ENCODE peak calls at places on chromosomes 16 and 17, in four cellular contexts. One of them, this sample, is unnamed. For H3K36me3 and H3K4me1, the result is how much of the 10 kb centered on the place peaks cover.

GRCh38 chr17:41464682-41465081 is 2.5 kb downstream of the KRT32 start:
- DNase-seq in colonic mucosa: no peak
- DNase-seq in kidney: no peak
- DNase-seq in stomach: peak
- DNase-seq in this sample: no peak

GRCh38 chr17:48552453-48553189 is 7.7 kb upstream of the HOXB2 start:
- DNase-seq in colonic mucosa: no peak
- DNase-seq in stomach: no peak
- DNase-seq in kidney: no peak
- DNase-seq in this sample: no peak

GRCh38 chr17:62780273-62780672 is 27.8 kb downstream of the MARCHF10 start:
- DNase-seq in colonic mucosa: no peak
- DNase-seq in stomach: peak
- DNase-seq in kidney: peak
- DNase-seq in this sample: no peak

GRCh38 chr16:84055801-84056634 is 13.4 kb upstream of the SLC38A8 start:
- DNase-seq in colonic mucosa: no peak
- DNase-seq in kidney: peak
- DNase-seq in stomach: no peak
- DNase-seq in this sample: no peak

GRCh38 chr16:2186064-2186463 is 10.3 kb downstream of the CASKIN1 start:
- DNase-seq in kidney: no peak
- DNase-seq in colonic mucosa: no peak
- DNase-seq in stomach: no peak
- DNase-seq in this sample: no peak

GRCh38 chr17:2042355-2042929 is 620 bp downstream of the OVCA2 start:
- DNase-seq in kidney: no peak
- DNase-seq in colonic mucosa: no peak
- DNase-seq in stomach: no peak
- DNase-seq in this sample: peak

GRCh38 chr17:40490289-40490853 is 11.1 kb downstream of the TNS4 start:
- DNase-seq in colonic mucosa: peak
- DNase-seq in stomach: no peak
- DNase-seq in kidney: peak
- DNase-seq in this sample: peak

GRCh38 chr17:42677921-42678781 is 1.4 kb upstream of the PLEKHH3 start:
- DNase-seq in stomach: peak
- DNase-seq in kidney: peak
- DNase-seq in colonic mucosa: peak
- DNase-seq in this sample: peak

GRCh38 chr16:1933097-1933661 is 9.8 kb downstream of the MSRB1 start:
- DNase-seq in kidney: no peak
- DNase-seq in stomach: no peak
- DNase-seq in colonic mucosa: no peak
- DNase-seq in this sample: no peak

GRCh38 chr17:36493956-36494355 is 7.5 kb downstream of the ZNHIT3 start:
- DNase-seq in colonic mucosa: no peak
- DNase-seq in stomach: no peak
- DNase-seq in kidney: no peak
- DNase-seq in this sample: no peak

GRCh38 chr16:57028086-57028485 is 38.7 kb downstream of the NLRC5 start:
- DNase-seq in stomach: no peak
- DNase-seq in kidney: no peak
- DNase-seq in colonic mucosa: no peak
- DNase-seq in this sample: no peak

GRCh38 chr16:57995721-57996405 is 4.6 kb downstream of the ZNF319 start:
- DNase-seq in colonic mucosa: no peak
- DNase-seq in kidney: no peak
- DNase-seq in stomach: no peak
- DNase-seq in this sample: no peak

GRCh38 chr17:55814377-55814776 is 63.5 kb downstream of the PCTP start:
- DNase-seq in colonic mucosa: no peak
- DNase-seq in kidney: no peak
- DNase-seq in stomach: no peak
- DNase-seq in this sample: no peak

GRCh38 chr17:48753794-48754499 is 25.4 kb upstream of the HOXB13 start:
- DNase-seq in kidney: no peak
- DNase-seq in colonic mucosa: no peak
- DNase-seq in stomach: no peak
- DNase-seq in this sample: no peak

GRCh38 chr17:58224315-58224714 is 5.3 kb upstream of the MKS1 start:
- DNase-seq in stomach: no peak
- DNase-seq in colonic mucosa: no peak
- DNase-seq in kidney: no peak
- DNase-seq in this sample: no peak

GRCh38 chr17:67994827-67995567 is 1.3 kb downstream of the C17orf58 start:
- DNase-seq in stomach: peak
- DNase-seq in colonic mucosa: peak
- DNase-seq in kidney: no peak
- DNase-seq in this sample: no peak

GRCh38 chr16:85401917-85402766 is 211.0 kb upstream of the GSE1 start:
- DNase-seq in colonic mucosa: peak
- DNase-seq in stomach: no peak
- DNase-seq in kidney: peak
- DNase-seq in this sample: peak

GRCh38 chr17:2018716-2019490 is 6.2 kb downstream of the RTN4RL1 start:
- DNase-seq in colonic mucosa: no peak
- DNase-seq in kidney: no peak
- DNase-seq in stomach: no peak
- DNase-seq in this sample: no peak

GRCh38 chr17:66915204-66915611 is 49.3 kb upstream of the CACNG4 start:
- DNase-seq in kidney: no peak
- DNase-seq in stomach: peak
- DNase-seq in colonic mucosa: peak
- DNase-seq in this sample: peak

GRCh38 chr17:19656336-19656735 is 7.8 kb downstream of the ALDH3A2 start:
- DNase-seq in kidney: no peak
- DNase-seq in stomach: no peak
- DNase-seq in colonic mucosa: no peak
- DNase-seq in this sample: no peak

GRCh38 chr17:68514809-68515208 is 2.6 kb downstream of the PRKAR1A start:
- DNase-seq in stomach: no peak
- DNase-seq in colonic mucosa: no peak
- DNase-seq in kidney: no peak
- DNase-seq in this sample: no peak

GRCh38 chr16:17921357-17921978 is 415.1 kb downstream of the NPIPA8 start:
- DNase-seq in stomach: no peak
- DNase-seq in colonic mucosa: peak
- DNase-seq in kidney: no peak
- DNase-seq in this sample: peak

GRCh38 chr17:36978810-36979584 is 30.2 kb downstream of the AATF start:
- DNase-seq in kidney: no peak
- DNase-seq in colonic mucosa: no peak
- DNase-seq in stomach: no peak
- DNase-seq in this sample: no peak

GRCh38 chr17:72358465-72358864 is 237.6 kb downstream of the SOX9 start:
- DNase-seq in stomach: no peak
- DNase-seq in kidney: no peak
- DNase-seq in colonic mucosa: no peak
- DNase-seq in this sample: no peak

GRCh38 chr16:20799599-20799998 is 6.7 kb downstream of the ERI2 start:
- DNase-seq in stomach: no peak
- DNase-seq in colonic mucosa: no peak
- DNase-seq in kidney: no peak
- DNase-seq in this sample: no peak

GRCh38 chr17:62030264-62030663 is 34.8 kb downstream of the MED13 start:
- DNase-seq in stomach: no peak
- DNase-seq in kidney: no peak
- DNase-seq in colonic mucosa: no peak
- DNase-seq in this sample: no peak

GRCh38 chr17:28901866-28902818 is 737 bp downstream of the DHRS13 start:
- DNase-seq in stomach: peak
- DNase-seq in colonic mucosa: peak
- DNase-seq in kidney: peak
- DNase-seq in this sample: peak

GRCh38 chr17:39753514-39754160 is 15.9 kb downstream of the GRB7 start:
- DNase-seq in kidney: no peak
- DNase-seq in stomach: peak
- DNase-seq in colonic mucosa: peak
- DNase-seq in this sample: peak

GRCh38 chr16:69917739-69918138 is 33.4 kb upstream of the CLEC18A start:
- DNase-seq in colonic mucosa: no peak
- DNase-seq in stomach: no peak
- DNase-seq in kidney: peak
- DNase-seq in this sample: no peak

GRCh38 chr16:75323928-75324327 is 72.5 kb upstream of the BCAR1 start:
- DNase-seq in stomach: no peak
- DNase-seq in kidney: no peak
- DNase-seq in colonic mucosa: no peak
- DNase-seq in this sample: peak

GRCh38 chr16:89639385-89639784 is 18.1 kb downstream of the CHMP1A start:
- DNase-seq in stomach: no peak
- DNase-seq in colonic mucosa: no peak
- DNase-seq in kidney: no peak
- DNase-seq in this sample: no peak

GRCh38 chr17:37079735-37080134 is 131.0 kb downstream of the AATF start:
- DNase-seq in stomach: no peak
- DNase-seq in kidney: no peak
- DNase-seq in colonic mucosa: no peak
- DNase-seq in this sample: no peak

GRCh38 chr17:9072626-9073339 is 51.5 kb downstream of the NTN1 start:
- DNase-seq in colonic mucosa: peak
- DNase-seq in stomach: peak
- DNase-seq in kidney: peak
- DNase-seq in this sample: no peak

GRCh38 chr16:74738134-74738541 is 36.5 kb downstream of the FA2H start:
- DNase-seq in colonic mucosa: peak
- DNase-seq in stomach: peak
- DNase-seq in kidney: peak
- DNase-seq in this sample: no peak

GRCh38 chr16:55078699-55079415 is 148.2 kb downstream of the IRX5 start:
- DNase-seq in colonic mucosa: no peak
- DNase-seq in kidney: no peak
- DNase-seq in stomach: no peak
- DNase-seq in this sample: no peak

GRCh38 chr16:55072976-55073375 is 142.3 kb downstream of the IRX5 start:
- DNase-seq in colonic mucosa: no peak
- DNase-seq in stomach: no peak
- DNase-seq in kidney: no peak
- DNase-seq in this sample: no peak

GRCh38 chr16:55073830-55074229 is 143.2 kb downstream of the IRX5 start:
- DNase-seq in colonic mucosa: no peak
- DNase-seq in stomach: no peak
- DNase-seq in kidney: no peak
- DNase-seq in this sample: no peak

GRCh38 chr16:55078153-55078552 is 147.5 kb downstream of the IRX5 start:
- DNase-seq in kidney: no peak
- DNase-seq in stomach: no peak
- DNase-seq in colonic mucosa: no peak
- DNase-seq in this sample: no peak

DNA sequence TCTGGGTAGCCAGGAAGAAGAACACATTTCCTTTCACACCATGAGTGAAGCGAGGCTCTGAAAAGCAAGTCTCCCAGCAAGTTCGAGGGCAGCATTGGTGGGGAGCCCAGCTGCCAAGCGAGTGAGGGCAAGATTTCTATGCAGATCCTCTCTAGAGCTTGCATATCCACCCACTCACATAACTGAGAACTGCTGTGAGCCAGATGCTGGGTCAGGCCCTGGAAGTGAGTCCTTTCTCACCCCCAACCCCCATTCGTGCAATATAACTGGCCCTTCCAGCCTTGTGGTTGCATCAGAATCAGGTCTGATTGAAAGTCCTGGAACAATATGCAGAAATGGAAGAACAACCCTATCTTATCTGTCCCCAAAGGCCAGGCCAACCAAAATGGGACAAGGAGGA is 146.6 kb downstream of the IRX5 start:
- DNase-seq in kidney: no peak
- DNase-seq in stomach: no peak
- DNase-seq in colonic mucosa: no peak
- DNase-seq in this sample: no peak
- H3K4me3 ChIP-seq in kidney: no peak
- H3K4me3 ChIP-seq in stomach: no peak
- H3K4me3 ChIP-seq in colonic mucosa: no peak
- H3K4me3 ChIP-seq in this sample: no peak

GRCh38 chr16:81923296-81923695 is 88.0 kb downstream of the SDR42E1 start:
- DNase-seq in kidney: no peak
- DNase-seq in colonic mucosa: no peak
- DNase-seq in stomach: no peak
- DNase-seq in this sample: no peak

GRCh38 chr16:81927561-81928185 is 83.6 kb downstream of the SDR42E1 start:
- DNase-seq in kidney: no peak
- DNase-seq in stomach: no peak
- DNase-seq in colonic mucosa: no peak
- DNase-seq in this sample: no peak

GRCh38 chr16:81929841-81930240 is 81.4 kb downstream of the SDR42E1 start:
- DNase-seq in colonic mucosa: no peak
- DNase-seq in kidney: no peak
- DNase-seq in stomach: no peak
- DNase-seq in this sample: no peak

GRCh38 chr16:81928975-81929374 is 82.3 kb downstream of the SDR42E1 start:
- DNase-seq in kidney: no peak
- DNase-seq in stomach: peak
- DNase-seq in colonic mucosa: no peak
- DNase-seq in this sample: no peak

GRCh38 chr16:81926036-81926435 is 85.2 kb downstream of the SDR42E1 start:
- DNase-seq in stomach: no peak
- DNase-seq in kidney: no peak
- DNase-seq in colonic mucosa: no peak
- DNase-seq in this sample: no peak
- H3K36me3 ChIP-seq in stomach: under half
- H3K36me3 ChIP-seq in kidney: under half
- H3K36me3 ChIP-seq in colonic mucosa: under half
- H3K36me3 ChIP-seq in this sample: under half

GRCh38 chr16:51119576-51120288 is 31.3 kb downstream of the SALL1 start:
- DNase-seq in kidney: no peak
- DNase-seq in stomach: no peak
- DNase-seq in colonic mucosa: no peak
- DNase-seq in this sample: no peak
- H3K4me1 ChIP-seq in kidney: under half
- H3K4me1 ChIP-seq in stomach: under half
- H3K4me1 ChIP-seq in colonic mucosa: under half
- H3K4me1 ChIP-seq in this sample: under half

DNA sequence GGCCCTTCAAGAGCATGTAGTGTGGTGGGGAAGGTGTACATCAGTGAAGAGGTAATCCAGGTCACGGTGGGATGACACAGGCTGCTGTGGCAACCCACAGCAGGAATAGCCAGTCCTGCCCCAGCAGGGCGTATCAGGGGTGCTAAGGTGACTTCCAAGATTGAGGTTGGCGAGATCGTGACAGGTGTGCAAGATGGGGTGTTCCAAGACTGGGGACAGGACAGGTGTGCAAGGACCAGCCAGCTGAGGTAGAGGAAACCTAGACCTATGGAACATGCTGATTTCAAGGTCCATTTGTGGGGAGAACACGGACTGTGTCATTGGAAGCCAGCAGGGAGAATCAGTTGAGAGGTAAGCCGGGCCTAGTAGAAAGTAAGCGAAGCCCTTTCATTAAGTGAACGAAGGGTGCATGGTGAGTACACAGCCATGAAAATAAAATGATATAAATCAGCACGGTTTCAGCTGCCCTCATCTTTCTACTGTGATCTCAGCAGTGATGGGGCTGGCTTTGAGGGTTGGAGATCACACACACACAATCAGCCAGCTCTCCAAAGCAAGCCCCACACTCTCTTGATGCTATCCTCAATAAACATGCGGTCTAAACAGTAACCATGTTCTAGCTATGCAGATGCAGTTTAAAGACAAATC is 497.0 kb downstream of the WWOX start:
- DNase-seq in colonic mucosa: no peak
- DNase-seq in stomach: no peak
- DNase-seq in kidney: no peak
- DNase-seq in this sample: no peak
- H3K4me3 ChIP-seq in colonic mucosa: no peak
- H3K4me3 ChIP-seq in stomach: no peak
- H3K4me3 ChIP-seq in kidney: no peak
- H3K4me3 ChIP-seq in this sample: no peak

This sample was measured in BE2C.